ENCODE peak calls at places on chromosomes 16 and 17, in seven cellular contexts. U, B, M, L, Y, D and P are unnamed samples.

GRCh38 chr16:28846933-28847273 is 755 bp upstream of the TUFM start:
- DNase-seq in U (no peak), B (no peak), M (no peak), L (no peak), Y (no peak), D (no peak), P (no peak)

GRCh38 chr17:17684901-17685774 is 3.9 kb downstream of the RAI1 start:
- DNase-seq in U (no peak), B (no peak), M (peak; percentile 30), L (peak; percentile 34), Y (peak; percentile 36), D (peak; percentile 62), P (no peak)

GRCh38 chr17:66833201-66833600 is 1.7 kb upstream of the CACNG5 start:
- DNase-seq in U (no peak), B (no peak), M (no peak), L (no peak), Y (no peak), D (no peak), P (no peak)

GRCh38 chr17:39742856-39743436 is 5.2 kb downstream of the GRB7 start:
- DNase-seq in U (peak; percentile 54), B (no peak), M (no peak), L (no peak), Y (no peak), D (no peak), P (no peak)

GRCh38 chr17:47423406-47424295 is 99.9 kb downstream of the EFCAB13 start:
- DNase-seq in U (peak; percentile 75), B (no peak), M (peak; percentile 15), L (peak; percentile 76), Y (peak; percentile 17), D (peak; percentile 71), P (no peak)

GRCh38 chr17:75642221-75643032 is 9.2 kb downstream of the SMIM5 start:
- DNase-seq in U (no peak), B (no peak), M (no peak), L (no peak), Y (peak; percentile 57), D (peak; percentile 60), P (no peak)

GRCh38 chr16:63473710-63474109 is 1437.5 kb upstream of the CDH8 start:
- DNase-seq in U (no peak), B (no peak), M (no peak), L (no peak), Y (no peak), D (no peak), P (no peak)

GRCh38 chr16:55437627-55438026 is 41.4 kb upstream of the MMP2 start:
- DNase-seq in U (no peak), B (no peak), M (no peak), L (no peak), Y (no peak), D (no peak), P (peak; percentile 81)

GRCh38 chr17:58487589-58488427 is at the start of gene HSF5:
- DNase-seq in U (peak; percentile 96), B (no peak), M (peak; percentile 19), L (peak; percentile 38), Y (no peak), D (peak; percentile 36), P (no peak)

GRCh38 chr17:75010683-75011406 is 1.6 kb upstream of the MRPL58 start:
- DNase-seq in U (no peak), B (peak; percentile 80), M (peak; percentile 83), L (peak; percentile 91), Y (no peak), D (peak; percentile 71), P (peak; percentile 81)

GRCh38 chr16:68100504-68100903 is 15.3 kb downstream of the NFATC3 start:
- DNase-seq in U (no peak), B (no peak), M (no peak), L (no peak), Y (no peak), D (no peak), P (no peak)

GRCh38 chr17:72111374-72111773 is 9.4 kb upstream of the SOX9 start:
- DNase-seq in U (no peak), B (no peak), M (no peak), L (peak; percentile 86), Y (no peak), D (no peak), P (no peak)

GRCh38 chr16:79980650-79981521 is 380.3 kb upstream of the MAF start:
- DNase-seq in U (no peak), B (no peak), M (no peak), L (no peak), Y (no peak), D (no peak), P (no peak)

GRCh38 chr17:68248886-68249872 is 1.3 kb downstream of the AMZ2 start:
- DNase-seq in U (no peak), B (no peak), M (no peak), L (no peak), Y (no peak), D (no peak), P (no peak)

GRCh38 chr17:4230142-4230541 is 33.6 kb downstream of the ANKFY1 start:
- DNase-seq in U (no peak), B (no peak), M (peak; percentile 93), L (no peak), Y (peak; percentile 72), D (no peak), P (no peak)

GRCh38 chr16:77211880-77212735 is 12.9 kb downstream of the SYCE1L start:
- DNase-seq in U (peak; percentile 93), B (peak; percentile 65), M (peak; percentile 48), L (peak; percentile 96), Y (peak; percentile 43), D (peak; percentile 47), P (peak; percentile 12)

GRCh38 chr17:79981661-79982101 is 54.0 kb downstream of the TBC1D16 start:
- DNase-seq in U (peak; percentile 68), B (peak; percentile 44), M (no peak), L (peak; percentile 22), Y (no peak), D (no peak), P (no peak)

GRCh38 chr16:24178496-24178895 is 77.6 kb upstream of the CACNG3 start:
- DNase-seq in U (no peak), B (no peak), M (no peak), L (no peak), Y (no peak), D (no peak), P (no peak)

GRCh38 chr17:51461578-51462004 is 201.2 kb downstream of the UTP18 start:
- DNase-seq in U (no peak), B (no peak), M (peak; percentile 37), L (peak; percentile 48), Y (peak; percentile 14), D (peak; percentile 54), P (peak; percentile 44)

GRCh38 chr16:23274968-23275367 is 27.1 kb upstream of the SCNN1B start:
- DNase-seq in U (no peak), B (no peak), M (no peak), L (no peak), Y (no peak), D (no peak), P (no peak)

GRCh38 chr16:30874821-30875717 is 18.8 kb downstream of the BCL7C start:
- DNase-seq in U (peak; percentile 99), B (peak; percentile 90), M (peak; percentile 91), L (peak; percentile 93), Y (peak; percentile 87), D (peak; percentile 93), P (peak; percentile 90)

GRCh38 chr17:48597775-48598631 is 4.4 kb upstream of the HOXB5 start:
- DNase-seq in U (peak; percentile 83), B (no peak), M (peak; percentile 65), L (no peak), Y (no peak), D (peak; percentile 47), P (no peak)
- H3K4me3 ChIP-seq in U (peak overlapping the region; percentile 74), B (peak overlapping the region; percentile 70), M (peak overlapping the region; percentile 35), L (peak overlapping the region; percentile 28), Y (peak overlapping the region; percentile 10), D (peak overlapping the region; percentile 58), P (peak overlapping the region; percentile 28)

DNA sequence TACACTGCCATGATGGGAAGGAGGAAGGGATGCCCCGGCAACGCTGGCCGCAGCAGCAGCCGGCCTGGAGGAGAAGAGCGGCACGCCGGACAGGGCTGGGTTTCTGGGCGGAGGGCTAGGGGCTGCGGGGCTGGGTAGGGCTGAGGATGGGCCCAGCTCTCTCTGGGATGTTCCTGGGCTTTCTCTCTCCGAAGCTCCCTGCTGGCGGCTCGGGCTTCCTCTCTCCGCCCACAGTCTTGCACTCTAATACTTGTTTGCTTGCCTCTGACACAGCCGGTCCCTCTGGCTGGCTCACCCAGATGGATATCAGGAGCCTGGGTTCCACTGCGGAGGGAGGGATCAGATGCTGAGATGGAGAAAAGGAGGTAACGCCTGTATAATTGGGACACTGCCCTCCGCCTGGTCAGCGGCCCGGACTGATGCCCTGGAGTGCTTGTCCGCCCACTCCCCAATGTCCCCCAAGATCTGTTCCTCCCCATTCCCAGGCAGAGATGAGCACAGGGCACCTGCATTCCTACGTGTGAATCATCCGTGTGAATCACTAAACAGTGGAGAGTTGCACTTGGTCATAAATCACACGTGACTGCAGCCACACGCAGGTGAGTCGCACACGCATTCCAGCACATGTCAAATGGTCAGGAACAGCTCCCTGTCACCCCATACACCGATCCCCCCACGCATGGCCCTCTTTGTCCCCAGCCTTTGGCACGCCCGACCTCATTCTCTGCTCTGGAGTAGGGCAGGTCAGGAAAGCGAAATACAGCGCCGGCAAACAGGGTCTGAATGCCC is at the start of gene ALOXE3:
- DNase-seq in U (peak; percentile 81), B (no peak), M (peak; percentile 40), L (peak; percentile 72), Y (peak; percentile 67), D (peak; percentile 58), P (no peak)
- H3K27me3 ChIP-seq in U (peaks cover 78% of the 10 kb centered on the region), B (peaks cover 6% of the 10 kb centered on the region), M (peaks cover 30% of the 10 kb centered on the region), L (peaks cover 30% of the 10 kb centered on the region), Y (no peaks in the 10 kb centered on the region), D (peaks cover 73% of the 10 kb centered on the region), P (peaks cover 7% of the 10 kb centered on the region)

GRCh38 chr17:49031965-49032928 is 35.1 kb downstream of the IGF2BP1 start:
- DNase-seq in U (no peak), B (no peak), M (peak; percentile 80), L (peak; percentile 88), Y (peak; percentile 15), D (peak; percentile 49), P (peak; percentile 36)
- TF ChIP-seq POLR2AphosphoS5 in U (no peak), B (no peak), M (peak; percentile 23), L (no peak), Y (no peak), D (no peak), P (no peak)

GRCh38 chr16:81748476-81749198 is 30.5 kb upstream of the PLCG2 start:
- DNase-seq in U (no peak), B (no peak), M (no peak), L (no peak), Y (no peak), D (no peak), P (peak; percentile 8)

GRCh38 chr16:81752225-81752875 is 26.7 kb upstream of the PLCG2 start:
- DNase-seq in U (peak; percentile 95), B (no peak), M (no peak), L (no peak), Y (no peak), D (peak; percentile 52), P (peak; percentile 91)

GRCh38 chr16:81755915-81756644 is 23.0 kb upstream of the PLCG2 start:
- DNase-seq in U (peak; percentile 51), B (no peak), M (peak; percentile 78), L (no peak), Y (no peak), D (no peak), P (peak; percentile 49)

GRCh38 chr16:81754810-81755209 is 24.3 kb upstream of the PLCG2 start:
- DNase-seq in U (no peak), B (no peak), M (no peak), L (no peak), Y (no peak), D (no peak), P (no peak)

DNA sequence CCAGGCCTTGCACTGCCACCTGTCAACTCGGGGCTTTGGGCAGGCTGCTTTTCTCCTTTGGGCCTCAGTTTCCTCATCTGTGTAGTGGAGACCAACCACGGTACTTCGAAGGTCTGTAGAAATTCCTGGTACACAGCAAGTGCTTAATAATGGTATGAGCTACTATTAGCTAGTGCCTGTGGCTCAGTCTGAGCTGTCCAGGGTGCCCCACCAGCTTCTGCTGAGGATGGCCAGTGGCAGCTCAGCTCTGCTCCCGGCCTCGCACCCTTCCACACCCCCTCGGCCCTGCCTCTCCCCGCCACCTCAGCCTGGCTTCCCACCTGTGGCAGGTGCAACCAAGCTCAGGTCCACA is 26.2 kb upstream of the PLCG2 start:
- DNase-seq in U (no peak), B (no peak), M (no peak), L (no peak), Y (no peak), D (no peak), P (no peak)
- H3K4me3 ChIP-seq in U (peak overlapping the region; percentile 54), B (no peak overlapping the region), M (no peak overlapping the region), L (no peak overlapping the region), Y (no peak overlapping the region), D (no peak overlapping the region), P (no peak overlapping the region)